ENCODE peak calls at places on chromosomes 2 and 18, in nine cellular contexts. One of them, this sample, is unnamed. For H3K4me1, the result is how much of the 10 kb centered on the place peaks cover.

GRCh38 chr2:55150834-55151233 is 81.3 kb downstream of the CLHC1 start:
- ATAC-seq in GM23338: no peak
- ATAC-seq in heart right ventricle: no peak
- ATAC-seq in RWPE2: no peak
- ATAC-seq in thoracic aorta: no peak
- ATAC-seq in CD8-positive, alpha-beta T cell: no peak
- ATAC-seq in A549: no peak
- ATAC-seq in GM12878: peak
- ATAC-seq in pancreas: no peak
- ATAC-seq in this sample: no peak

GRCh38 chr2:106932644-106933043 is 46.7 kb upstream of the ST6GAL2 start:
- ATAC-seq in CD8-positive, alpha-beta T cell: no peak
- ATAC-seq in GM12878: no peak
- ATAC-seq in A549: no peak
- ATAC-seq in RWPE2: no peak
- ATAC-seq in heart right ventricle: no peak
- ATAC-seq in thoracic aorta: no peak
- ATAC-seq in GM23338: peak
- ATAC-seq in pancreas: no peak
- ATAC-seq in this sample: no peak

GRCh38 chr18:13159579-13159978 is 59.0 kb upstream of the LDLRAD4 start:
- ATAC-seq in GM12878: peak
- ATAC-seq in A549: no peak
- ATAC-seq in GM23338: peak
- ATAC-seq in RWPE2: no peak
- ATAC-seq in heart right ventricle: no peak
- ATAC-seq in CD8-positive, alpha-beta T cell: peak
- ATAC-seq in pancreas: peak
- ATAC-seq in thoracic aorta: no peak
- ATAC-seq in this sample: no peak

GRCh38 chr2:162385516-162385915 is 41.6 kb downstream of the GCA start:
- ATAC-seq in GM12878: no peak
- ATAC-seq in CD8-positive, alpha-beta T cell: no peak
- ATAC-seq in pancreas: no peak
- ATAC-seq in A549: no peak
- ATAC-seq in thoracic aorta: no peak
- ATAC-seq in heart right ventricle: no peak
- ATAC-seq in GM23338: no peak
- ATAC-seq in RWPE2: no peak
- ATAC-seq in this sample: no peak

GRCh38 chr2:167670588-167670987 is 576.8 kb downstream of the STK39 start:
- ATAC-seq in thoracic aorta: no peak
- ATAC-seq in CD8-positive, alpha-beta T cell: no peak
- ATAC-seq in GM23338: no peak
- ATAC-seq in pancreas: no peak
- ATAC-seq in RWPE2: no peak
- ATAC-seq in A549: no peak
- ATAC-seq in GM12878: no peak
- ATAC-seq in heart right ventricle: no peak
- ATAC-seq in this sample: no peak

GRCh38 chr2:240896871-240897692 is 1.1 kb upstream of the MAB21L4 start:
- ATAC-seq in thoracic aorta: no peak
- ATAC-seq in GM23338: peak
- ATAC-seq in A549: no peak
- ATAC-seq in heart right ventricle: no peak
- ATAC-seq in pancreas: peak
- ATAC-seq in CD8-positive, alpha-beta T cell: no peak
- ATAC-seq in RWPE2: no peak
- ATAC-seq in GM12878: no peak
- ATAC-seq in this sample: no peak

GRCh38 chr2:18803141-18803540 is 213.8 kb upstream of the NT5C1B start:
- ATAC-seq in RWPE2: no peak
- ATAC-seq in GM12878: no peak
- ATAC-seq in CD8-positive, alpha-beta T cell: no peak
- ATAC-seq in GM23338: no peak
- ATAC-seq in A549: no peak
- ATAC-seq in thoracic aorta: no peak
- ATAC-seq in heart right ventricle: no peak
- ATAC-seq in pancreas: no peak
- ATAC-seq in this sample: no peak

GRCh38 chr18:22930089-22930713 is 2.9 kb upstream of the RBBP8 start:
- ATAC-seq in GM12878: peak
- ATAC-seq in heart right ventricle: no peak
- ATAC-seq in thoracic aorta: no peak
- ATAC-seq in A549: peak
- ATAC-seq in pancreas: peak
- ATAC-seq in RWPE2: peak
- ATAC-seq in GM23338: peak
- ATAC-seq in CD8-positive, alpha-beta T cell: peak
- ATAC-seq in this sample: no peak

GRCh38 chr2:18445412-18446320 is 114.8 kb downstream of the RDH14 start:
- ATAC-seq in GM23338: no peak
- ATAC-seq in thoracic aorta: peak
- ATAC-seq in pancreas: peak
- ATAC-seq in GM12878: no peak
- ATAC-seq in RWPE2: no peak
- ATAC-seq in heart right ventricle: peak
- ATAC-seq in A549: no peak
- ATAC-seq in CD8-positive, alpha-beta T cell: no peak
- ATAC-seq in this sample: peak

GRCh38 chr2:176159678-176160250 is 2.7 kb downstream of the HOXD3 start:
- ATAC-seq in heart right ventricle: peak
- ATAC-seq in CD8-positive, alpha-beta T cell: no peak
- ATAC-seq in A549: no peak
- ATAC-seq in GM23338: peak
- ATAC-seq in pancreas: peak
- ATAC-seq in GM12878: no peak
- ATAC-seq in thoracic aorta: no peak
- ATAC-seq in RWPE2: peak
- ATAC-seq in this sample: no peak

GRCh38 chr18:8538935-8539334 is 70.3 kb upstream of the RAB12 start:
- ATAC-seq in pancreas: no peak
- ATAC-seq in heart right ventricle: no peak
- ATAC-seq in GM23338: peak
- ATAC-seq in GM12878: peak
- ATAC-seq in RWPE2: no peak
- ATAC-seq in A549: no peak
- ATAC-seq in thoracic aorta: no peak
- ATAC-seq in CD8-positive, alpha-beta T cell: no peak
- ATAC-seq in this sample: no peak

GRCh38 chr2:38835990-38836389 is 39.7 kb downstream of the DHX57 start:
- ATAC-seq in GM23338: no peak
- ATAC-seq in GM12878: peak
- ATAC-seq in CD8-positive, alpha-beta T cell: no peak
- ATAC-seq in RWPE2: no peak
- ATAC-seq in heart right ventricle: no peak
- ATAC-seq in pancreas: peak
- ATAC-seq in A549: no peak
- ATAC-seq in thoracic aorta: no peak
- ATAC-seq in this sample: peak

GRCh38 chr2:10278029-10278762 is 24.5 kb upstream of the HPCAL1 start:
- ATAC-seq in GM12878: peak
- ATAC-seq in A549: peak
- ATAC-seq in CD8-positive, alpha-beta T cell: peak
- ATAC-seq in GM23338: no peak
- ATAC-seq in thoracic aorta: peak
- ATAC-seq in pancreas: peak
- ATAC-seq in heart right ventricle: no peak
- ATAC-seq in RWPE2: no peak
- ATAC-seq in this sample: peak

GRCh38 chr18:39191058-39191457 is 1625.5 kb upstream of the CELF4 start:
- ATAC-seq in heart right ventricle: no peak
- ATAC-seq in pancreas: no peak
- ATAC-seq in thoracic aorta: no peak
- ATAC-seq in GM23338: no peak
- ATAC-seq in RWPE2: no peak
- ATAC-seq in A549: no peak
- ATAC-seq in CD8-positive, alpha-beta T cell: no peak
- ATAC-seq in GM12878: no peak
- ATAC-seq in this sample: no peak

GRCh38 chr2:20623241-20623640 is 27.7 kb downstream of the HS1BP3 start:
- ATAC-seq in GM12878: no peak
- ATAC-seq in CD8-positive, alpha-beta T cell: no peak
- ATAC-seq in heart right ventricle: no peak
- ATAC-seq in pancreas: no peak
- ATAC-seq in thoracic aorta: no peak
- ATAC-seq in A549: no peak
- ATAC-seq in GM23338: no peak
- ATAC-seq in RWPE2: no peak
- ATAC-seq in this sample: no peak

GRCh38 chr18:38611036-38611964 is 1045.7 kb upstream of the CELF4 start:
- ATAC-seq in GM12878: peak
- ATAC-seq in pancreas: no peak
- ATAC-seq in CD8-positive, alpha-beta T cell: no peak
- ATAC-seq in RWPE2: no peak
- ATAC-seq in A549: no peak
- ATAC-seq in heart right ventricle: no peak
- ATAC-seq in GM23338: no peak
- ATAC-seq in thoracic aorta: no peak
- ATAC-seq in this sample: no peak

GRCh38 chr2:216539791-216540241 is 41.2 kb downstream of the RPL37A start:
- ATAC-seq in heart right ventricle: peak
- ATAC-seq in pancreas: peak
- ATAC-seq in GM12878: peak
- ATAC-seq in GM23338: peak
- ATAC-seq in CD8-positive, alpha-beta T cell: no peak
- ATAC-seq in thoracic aorta: peak
- ATAC-seq in RWPE2: peak
- ATAC-seq in A549: peak
- ATAC-seq in this sample: no peak

DNA sequence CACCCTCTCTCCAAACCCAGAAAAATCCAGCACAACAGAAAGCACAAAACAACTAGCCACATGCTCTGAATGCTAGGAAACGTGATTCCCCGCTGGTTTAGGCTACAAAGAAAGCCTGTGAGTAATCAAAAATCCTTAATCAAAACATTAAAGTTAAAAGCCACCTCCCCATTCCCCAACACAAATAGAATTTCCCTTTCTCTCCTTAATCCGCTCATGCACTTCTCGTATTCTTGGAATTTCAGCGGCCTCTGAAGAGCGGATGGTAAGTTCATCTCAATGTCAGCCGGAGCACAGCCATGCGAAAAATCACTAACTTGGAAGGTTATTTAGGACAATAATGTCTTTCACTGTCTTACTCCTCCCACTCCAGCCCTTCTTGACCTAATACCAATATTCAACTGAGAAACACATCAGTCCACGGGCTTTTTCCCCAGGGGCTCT is 126.7 kb downstream of the OSBPL1A start:
- ATAC-seq in CD8-positive, alpha-beta T cell: no peak
- ATAC-seq in GM12878: no peak
- ATAC-seq in A549: peak
- ATAC-seq in RWPE2: peak
- ATAC-seq in GM23338: peak
- ATAC-seq in pancreas: peak
- ATAC-seq in thoracic aorta: no peak
- ATAC-seq in heart right ventricle: no peak
- ATAC-seq in this sample: peak
- H3K4me3 ChIP-seq in CD8-positive, alpha-beta T cell: no peak
- H3K4me3 ChIP-seq in GM12878: no peak
- H3K4me3 ChIP-seq in A549: peak
- H3K4me3 ChIP-seq in RWPE2: peak
- H3K4me3 ChIP-seq in GM23338: peak
- H3K4me3 ChIP-seq in pancreas: peak
- H3K4me3 ChIP-seq in thoracic aorta: peak
- H3K4me3 ChIP-seq in heart right ventricle: peak
- H3K4me3 ChIP-seq in this sample: peak

DNA sequence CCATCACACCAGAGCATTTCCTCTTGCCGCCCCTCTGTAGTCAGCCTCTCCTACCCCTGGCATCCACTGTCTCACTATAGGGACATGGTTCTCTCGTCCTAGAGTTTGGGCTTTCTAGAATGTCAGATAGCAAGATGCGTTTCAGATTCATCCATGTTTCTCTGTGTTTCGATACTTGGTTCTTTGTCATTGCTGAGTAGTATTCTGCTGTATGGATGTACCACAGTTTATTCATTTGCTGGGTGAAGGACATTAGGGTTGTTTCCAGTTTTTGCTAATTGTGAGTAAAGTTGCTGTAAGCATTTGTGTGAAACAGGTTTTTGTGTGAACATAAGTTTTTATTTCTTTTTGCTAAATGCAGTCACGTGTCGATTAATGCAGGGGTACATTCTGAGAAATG is 3.8 kb downstream of the ZNF532 start:
- ATAC-seq in heart right ventricle: no peak
- ATAC-seq in thoracic aorta: no peak
- ATAC-seq in pancreas: no peak
- ATAC-seq in GM23338: no peak
- ATAC-seq in RWPE2: no peak
- ATAC-seq in GM12878: no peak
- ATAC-seq in A549: no peak
- ATAC-seq in CD8-positive, alpha-beta T cell: no peak
- ATAC-seq in this sample: no peak
- H3K4me1 ChIP-seq in heart right ventricle: under half
- H3K4me1 ChIP-seq in thoracic aorta: half or more
- H3K4me1 ChIP-seq in pancreas: under half
- H3K4me1 ChIP-seq in GM23338: half or more
- H3K4me1 ChIP-seq in RWPE2: under half
- H3K4me1 ChIP-seq in GM12878: under half
- H3K4me1 ChIP-seq in A549: under half
- H3K4me1 ChIP-seq in CD8-positive, alpha-beta T cell: under half
- H3K4me1 ChIP-seq in this sample: under half

GRCh38 chr2:121479882-121480522 is 50.7 kb upstream of the RNU4ATAC start:
- ATAC-seq in pancreas: peak
- ATAC-seq in GM12878: peak
- ATAC-seq in A549: peak
- ATAC-seq in thoracic aorta: no peak
- ATAC-seq in GM23338: peak
- ATAC-seq in heart right ventricle: peak
- ATAC-seq in CD8-positive, alpha-beta T cell: no peak
- ATAC-seq in RWPE2: no peak
- ATAC-seq in this sample: no peak
- TF ChIP-seq CTCF in pancreas: no peak
- TF ChIP-seq CTCF in GM12878: no peak
- TF ChIP-seq CTCF in A549: peak
- TF ChIP-seq CTCF in thoracic aorta: no peak
- TF ChIP-seq CTCF in GM23338: peak
- TF ChIP-seq CTCF in heart right ventricle: no peak
- TF ChIP-seq CTCF in CD8-positive, alpha-beta T cell: no peak
- TF ChIP-seq CTCF in RWPE2: no peak
- TF ChIP-seq CTCF in this sample: peak

DNA sequence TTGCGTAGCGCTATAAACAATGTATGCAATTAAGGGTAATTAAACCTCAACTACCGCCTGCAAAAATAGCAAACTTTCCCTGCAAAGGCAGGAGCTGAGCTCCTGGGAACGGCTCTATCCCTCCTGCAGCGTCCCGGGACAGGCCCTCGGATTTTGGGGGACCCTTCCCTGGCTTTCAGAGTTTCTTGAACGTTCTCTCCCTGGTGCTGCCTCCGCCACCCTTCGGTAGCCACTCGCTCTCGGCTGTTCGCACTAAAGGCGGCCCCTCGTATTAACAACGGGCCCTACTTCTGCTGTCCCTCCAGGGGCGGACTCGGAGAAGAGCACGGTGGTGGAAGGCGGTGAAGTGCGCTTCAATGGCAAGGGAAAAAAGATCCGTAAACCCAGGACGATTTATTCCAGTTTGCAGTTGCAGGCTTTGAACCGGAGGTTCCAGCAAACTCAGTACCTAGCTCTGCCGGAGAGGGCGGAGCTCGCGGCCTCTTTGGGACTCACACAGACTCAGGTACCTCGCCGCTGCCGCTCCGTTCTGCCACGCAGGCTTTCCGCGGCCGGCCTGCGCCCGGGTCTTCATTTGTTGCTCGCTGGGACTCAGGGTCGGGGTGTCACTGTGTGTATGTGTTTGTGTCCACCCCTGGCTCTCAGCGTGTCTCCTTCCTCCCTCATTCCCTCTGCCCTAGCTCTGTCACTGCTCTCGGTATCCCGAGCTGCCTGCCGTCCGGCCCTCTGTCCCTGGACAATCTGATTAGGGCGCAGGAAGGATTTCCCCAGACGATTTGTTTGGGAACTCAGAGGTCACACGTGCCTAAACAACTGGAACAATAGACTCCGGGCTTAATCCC is 1.3 kb downstream of the DLX1 start:
- ATAC-seq in GM12878: peak
- ATAC-seq in RWPE2: no peak
- ATAC-seq in thoracic aorta: no peak
- ATAC-seq in heart right ventricle: no peak
- ATAC-seq in GM23338: peak
- ATAC-seq in A549: no peak
- ATAC-seq in pancreas: peak
- ATAC-seq in CD8-positive, alpha-beta T cell: peak
- ATAC-seq in this sample: no peak
- H3K4me3 ChIP-seq in GM12878: peak
- H3K4me3 ChIP-seq in RWPE2: peak
- H3K4me3 ChIP-seq in thoracic aorta: peak
- H3K4me3 ChIP-seq in heart right ventricle: peak
- H3K4me3 ChIP-seq in GM23338: peak
- H3K4me3 ChIP-seq in A549: peak
- H3K4me3 ChIP-seq in pancreas: no peak
- H3K4me3 ChIP-seq in CD8-positive, alpha-beta T cell: no peak
- H3K4me3 ChIP-seq in this sample: no peak

This sample was measured in gastroesophageal sphincter.